ENCODE peak calls at places on chromosomes 4 and X, in ten cellular contexts. C, M, X, E, I, D, P, V, K and Y are unnamed samples.

GRCh38 chr4:17009871-17010367 is 111.5 kb upstream of the LDB2 start:
- DNase-seq in C (no peak), I (no peak), K (no peak), P (no peak), M (no peak), V (no peak), E (no peak), D (no peak), X (no peak), Y (no peak)

GRCh38 chr4:1473718-1474117 is 67.5 kb upstream of the NKX1-1 start:
- DNase-seq in K (no peak), P (no peak), D (no peak), V (no peak), X (no peak), I (no peak), C (no peak), E (no peak), M (no peak), Y (peak)

GRCh38 chr4:102518703-102519131 is 17.6 kb downstream of the NFKB1 start:
- DNase-seq in X (peak), K (no peak), V (no peak), E (no peak), M (no peak), D (no peak), P (peak), I (peak), C (no peak), Y (no peak)

GRCh38 chrX:10545882-10546281 is 74.5 kb downstream of the MID1 start:
- DNase-seq in P (no peak), D (no peak), X (no peak), M (no peak), I (no peak), E (no peak), V (no peak), K (no peak), C (no peak), Y (no peak)

GRCh38 chr4:53688186-53688790 is 97.0 kb upstream of the LNX1 start:
- DNase-seq in V (no peak), M (no peak), X (no peak), C (no peak), I (peak), P (peak), K (peak), E (no peak), D (peak), Y (no peak)

GRCh38 chr4:184177271-184177670 is 40.4 kb downstream of the ENPP6 start:
- DNase-seq in M (no peak), X (no peak), K (no peak), C (no peak), P (no peak), V (no peak), I (no peak), D (no peak), E (no peak), Y (no peak)

GRCh38 chr4:103449285-103449684 is 251.1 kb upstream of the CENPE start:
- DNase-seq in P (no peak), V (no peak), D (no peak), I (no peak), M (no peak), K (no peak), E (no peak), C (no peak), X (no peak), Y (no peak)

GRCh38 chr4:101229116-101229515 is 118.2 kb downstream of the PPP3CA start:
- DNase-seq in C (no peak), X (no peak), D (no peak), K (no peak), I (peak), M (no peak), P (peak), V (no peak), E (no peak), Y (no peak)

GRCh38 chrX:22276781-22277180 is 4.1 kb downstream of the CBLL2 start:
- DNase-seq in D (peak), X (no peak), E (no peak), P (peak), M (no peak), C (no peak), K (no peak), I (peak), V (no peak), Y (no peak)

GRCh38 chrX:123330229-123330942 is 146.3 kb downstream of the GRIA3 start:
- DNase-seq in V (no peak), X (no peak), D (peak), P (no peak), I (no peak), C (no peak), M (no peak), E (no peak), K (no peak), Y (no peak)

GRCh38 chrX:40008841-40009461 is 88.8 kb downstream of the BCOR start:
- DNase-seq in E (no peak), I (no peak), X (peak), C (no peak), M (no peak), V (peak), D (no peak), P (no peak), K (peak), Y (no peak)

DNA sequence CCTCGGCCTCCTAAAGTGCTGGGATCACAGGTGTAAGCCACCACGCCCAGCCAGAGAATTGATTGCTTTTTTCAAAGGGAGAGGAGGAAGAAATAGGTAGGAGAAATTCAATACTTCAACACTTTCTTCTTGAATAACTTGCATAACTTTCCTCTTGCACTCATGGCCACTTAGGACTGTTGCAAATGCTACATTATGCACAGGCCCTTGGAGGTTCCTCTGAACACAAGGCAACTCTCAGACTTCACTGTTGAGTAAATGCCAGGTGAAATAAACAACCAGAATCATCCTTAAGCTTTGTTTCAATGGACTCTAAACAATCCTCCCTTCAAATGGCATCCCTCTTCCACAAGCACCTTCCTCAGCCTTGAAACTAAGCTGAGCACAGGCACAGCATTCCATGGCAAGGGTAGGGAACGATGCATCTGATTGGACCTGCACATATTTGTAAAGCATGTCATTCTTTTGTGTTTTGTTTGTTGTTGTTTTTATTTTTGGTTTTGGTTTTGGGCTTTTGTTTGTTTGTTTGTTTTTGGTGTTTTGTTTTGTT is 28.1 kb downstream of the CORIN start:
- DNase-seq in C (no peak), X (no peak), M (no peak), E (no peak), I (no peak), D (no peak), V (no peak), K (no peak), P (no peak), Y (no peak)
- TF ChIP-seq CTCF in C (no peak), X (no peak), M (no peak), E (no peak), I (no peak), D (no peak), V (no peak), K (no peak), P (no peak), Y (no peak)

DNA sequence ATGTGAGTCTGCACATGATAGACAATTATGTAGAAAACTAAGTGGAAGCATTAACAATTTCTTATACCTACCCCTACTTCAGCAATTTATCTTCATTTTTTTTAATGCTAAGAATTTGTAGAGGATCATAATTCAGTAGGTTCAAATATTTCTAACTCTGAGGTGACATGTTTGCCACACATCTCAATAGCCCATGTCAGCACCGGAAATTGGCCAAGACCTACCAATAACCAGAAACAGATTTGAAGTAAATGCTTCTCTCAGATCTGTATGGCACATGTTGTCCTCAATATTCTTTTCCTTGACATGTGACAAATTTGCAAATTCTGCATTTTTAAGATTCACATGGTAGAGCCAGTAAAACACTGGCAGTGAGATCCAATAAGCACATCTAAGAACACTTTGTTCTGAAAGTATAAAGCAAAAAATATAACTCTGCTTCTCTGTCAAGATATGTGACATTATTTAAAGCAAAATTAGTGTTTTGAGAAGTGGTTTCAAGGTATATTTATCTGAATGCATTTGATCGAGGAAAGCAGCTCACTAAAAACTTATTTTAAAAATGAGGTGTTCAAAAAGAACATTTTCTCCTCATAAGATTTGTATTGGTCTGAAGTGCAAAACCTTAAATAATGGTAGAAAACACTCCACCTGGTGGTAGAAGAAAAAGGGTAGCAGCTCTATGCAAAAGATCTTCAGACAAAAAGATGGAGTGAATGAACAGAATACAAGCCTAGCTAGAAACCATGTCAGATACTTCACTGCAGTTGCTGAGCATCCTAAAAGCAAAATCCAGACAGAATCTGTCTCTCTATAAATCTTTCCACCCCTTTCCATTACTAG is 513.9 kb upstream of the FAM241A start:
- DNase-seq in K (peak), X (peak), P (peak), C (no peak), M (no peak), D (peak), V (no peak), E (no peak), I (peak), Y (no peak)
- TF ChIP-seq CTCF in K (peak), X (peak), P (peak), C (peak), M (peak), D (peak), V (peak), E (no peak), I (peak), Y (peak)

GRCh38 chrX:24426921-24427746 is 38.0 kb upstream of the PDK3 start:
- DNase-seq in I (peak), V (no peak), P (no peak), C (no peak), M (no peak), D (no peak), K (no peak), E (no peak), X (no peak), Y (no peak)
- TF ChIP-seq CTCF in I (no peak), V (no peak), P (no peak), C (no peak), M (no peak), D (no peak), K (no peak), E (no peak), X (no peak), Y (no peak)

GRCh38 chr4:172869621-172870268 is 298.9 kb upstream of the GALNT7 start:
- DNase-seq in I (no peak), D (no peak), M (no peak), K (no peak), C (no peak), P (no peak), V (no peak), X (no peak), E (no peak), Y (no peak)

GRCh38 chr4:172865531-172866127 is 303.0 kb upstream of the GALNT7 start:
- DNase-seq in D (peak), X (no peak), V (no peak), P (no peak), C (no peak), I (no peak), E (no peak), K (no peak), M (no peak), Y (no peak)

GRCh38 chr4:172866421-172866820 is 302.2 kb upstream of the GALNT7 start:
- DNase-seq in X (no peak), P (no peak), V (no peak), D (no peak), K (no peak), M (no peak), C (no peak), I (no peak), E (no peak), Y (no peak)

GRCh38 chr4:172868271-172868670 is 300.3 kb upstream of the GALNT7 start:
- DNase-seq in K (no peak), V (no peak), D (no peak), M (no peak), E (no peak), X (no peak), P (no peak), I (no peak), C (no peak), Y (no peak)

DNA sequence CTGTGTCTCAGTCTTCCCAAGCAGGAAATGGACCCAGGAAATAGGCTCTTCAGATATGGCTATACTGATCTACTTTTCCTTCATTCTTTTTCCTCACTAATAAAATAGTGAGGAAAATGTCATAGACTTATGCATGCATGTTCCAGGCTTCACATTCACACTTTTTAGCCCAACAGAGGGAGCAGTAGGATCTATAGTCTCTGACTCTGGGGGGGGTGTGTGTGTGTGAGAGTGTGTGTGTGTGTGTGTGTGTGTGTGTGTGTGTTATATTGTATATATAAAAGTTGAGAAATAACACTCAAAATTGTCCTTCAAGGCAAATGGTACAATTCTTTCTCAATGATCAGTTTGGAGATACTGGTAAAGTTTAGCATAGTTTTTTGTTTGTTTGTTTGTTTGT is 297.2 kb upstream of the GALNT7 start:
- DNase-seq in I (no peak), X (no peak), C (no peak), E (no peak), P (peak), V (no peak), M (no peak), K (no peak), D (no peak), Y (no peak)
- TF ChIP-seq CTCF in I (no peak), X (no peak), C (no peak), E (no peak), P (peak), V (peak), M (no peak), K (no peak), D (peak), Y (no peak)